ENCODE peak calls at places on chromosome 11, in four cellular contexts. M is MM.1S, X is cardiac muscle cell, U is GM12865. T is an unnamed sample.

GRCh38 chr11:39571081-39571480 is 1888.4 kb downstream of the LRRC4C start:
- DNase-seq in M (no peak), X (no peak), U (no peak), T (no peak)

GRCh38 chr11:121762820-121763219 is 310.1 kb upstream of the SORL1-AS1 start:
- DNase-seq in M (no peak), X (peak), U (no peak), T (no peak)

GRCh38 chr11:63274776-63275175 is 31.4 kb upstream of the SLC22A25 start:
- DNase-seq in M (no peak), X (no peak), U (no peak), T (no peak)

GRCh38 chr11:63590024-63590788 is 24.0 kb downstream of the PLAAT3 start:
- DNase-seq in M (no peak), X (no peak), U (no peak), T (no peak)

GRCh38 chr11:64356498-64357411 is 2.2 kb upstream of the RPS6KA4 start:
- DNase-seq in M (no peak), X (peak), U (peak), T (peak)

GRCh38 chr11:116851631-116852030 is 14.2 kb upstream of the APOA1 start:
- DNase-seq in M (no peak), X (no peak), U (no peak), T (no peak)

GRCh38 chr11:65215441-65216076 is 33.8 kb downstream of the CAPN1 start:
- DNase-seq in M (no peak), X (no peak), U (no peak), T (no peak)

GRCh38 chr11:2540521-2541320 is 95.9 kb downstream of the KCNQ1 start:
- DNase-seq in M (no peak), X (no peak), U (no peak), T (no peak)

GRCh38 chr11:74159642-74160041 is 11.2 kb downstream of the C2CD3 start:
- DNase-seq in M (no peak), X (no peak), U (no peak), T (no peak)

GRCh38 chr11:8156877-8157276 is 11.9 kb downstream of the RIC3 start:
- DNase-seq in M (no peak), X (no peak), U (no peak), T (no peak)

GRCh38 chr11:2474059-2474901 is 29.5 kb downstream of the KCNQ1 start:
- DNase-seq in M (no peak), X (no peak), U (no peak), T (no peak)

GRCh38 chr11:82969811-82970210 is 68.3 kb downstream of the DDIAS start:
- DNase-seq in M (peak), X (no peak), U (peak), T (peak)

GRCh38 chr11:116582621-116583020 is 190.2 kb downstream of the BUD13 start:
- DNase-seq in M (no peak), X (no peak), U (no peak), T (no peak)

GRCh38 chr11:132051704-132052103 is 681.3 kb downstream of the NTM start:
- DNase-seq in M (no peak), X (no peak), U (no peak), T (no peak)

GRCh38 chr11:119195680-119196079 is 10.4 kb downstream of the NHERF4 start:
- DNase-seq in M (no peak), X (peak), U (peak), T (no peak)

GRCh38 chr11:36385121-36385530 is 89.0 kb downstream of the PRR5L start:
- DNase-seq in M (no peak), X (no peak), U (no peak), T (no peak)

GRCh38 chr11:118275184-118275583 is 11.1 kb upstream of the MPZL2 start:
- DNase-seq in M (no peak), X (no peak), U (no peak), T (no peak)

GRCh38 chr11:128862913-128863660 is 4.0 kb downstream of the KCNJ1 start:
- DNase-seq in M (no peak), X (no peak), U (no peak), T (no peak)

GRCh38 chr11:74069146-74070046 is 60.5 kb upstream of the UCP3 start:
- DNase-seq in M (no peak), X (no peak), U (no peak), T (no peak)

DNA sequence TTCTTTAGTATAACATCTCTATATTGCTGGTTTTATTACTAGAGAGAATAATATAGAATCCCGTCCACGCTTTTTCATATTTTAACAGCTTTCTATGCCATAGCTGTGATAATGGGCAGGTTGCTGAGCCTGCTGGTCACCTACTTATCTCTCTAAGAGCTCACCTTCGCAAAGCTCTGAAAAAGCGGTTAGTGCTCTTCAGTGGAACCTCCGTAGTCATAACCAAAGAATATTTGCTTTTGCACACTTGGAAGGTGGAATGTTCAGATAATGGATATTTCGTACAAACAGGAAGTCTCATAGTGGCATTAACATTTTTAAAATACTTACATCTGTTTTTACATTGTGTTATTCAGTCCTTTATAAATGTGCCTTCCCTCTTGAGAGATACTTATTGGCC is 388.9 kb upstream of the ANO3 start:
- DNase-seq in M (no peak), X (no peak), U (no peak), T (no peak)
- TF ChIP-seq CTCF in M (no peak), X (no peak), U (no peak), T (no peak)

GRCh38 chr11:14308114-14308896 is 50.7 kb downstream of the RRAS2 start:
- DNase-seq in M (peak), X (peak), U (peak), T (peak)
- TF ChIP-seq CTCF in M (peak), X (peak), U (peak), T (peak)

GRCh38 chr11:72814139-72814830 is at the start of gene ATG16L2:
- DNase-seq in M (peak), X (peak), U (peak), T (peak)
- TF ChIP-seq CTCF in M (no peak), X (peak), U (peak), T (no peak)

GRCh38 chr11:112797653-112798293 is 163.4 kb upstream of the NCAM1 start:
- DNase-seq in M (peak), X (no peak), U (peak), T (peak)
- TF ChIP-seq CTCF in M (peak), X (peak), U (peak), T (no peak)

GRCh38 chr11:34468209-34468841 is 29.6 kb downstream of the CAT start:
- DNase-seq in M (peak), X (no peak), U (peak), T (peak)
- TF ChIP-seq CTCF in M (peak), X (peak), U (peak), T (peak)

GRCh38 chr11:103448966-103449365 is 339.7 kb downstream of the DYNC2H1 start:
- DNase-seq in M (no peak), X (no peak), U (no peak), T (no peak)

GRCh38 chr11:103453901-103454300 is 344.7 kb downstream of the DYNC2H1 start:
- DNase-seq in M (no peak), X (no peak), U (no peak), T (no peak)

DNA sequence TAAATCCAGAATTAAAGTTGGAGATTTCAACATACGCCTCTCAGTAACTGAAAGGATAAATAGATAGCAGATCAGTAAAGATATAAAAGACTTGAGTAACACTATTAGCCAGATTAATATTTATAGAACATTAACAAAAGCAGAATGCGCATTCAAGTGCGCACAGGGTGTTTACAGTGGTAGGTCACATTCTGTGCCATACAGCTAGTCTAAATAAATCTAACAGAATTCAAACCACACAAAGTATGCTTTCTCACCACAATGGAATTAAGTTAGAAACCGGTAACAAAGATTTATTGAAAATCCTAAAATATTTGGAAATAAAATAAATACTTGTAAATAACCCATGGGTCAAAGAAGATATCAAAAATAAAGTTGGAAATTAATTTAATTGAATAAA is 341.0 kb downstream of the DYNC2H1 start:
- DNase-seq in M (no peak), X (no peak), U (no peak), T (no peak)
- TF ChIP-seq CTCF in M (no peak), X (no peak), U (no peak), T (no peak)

GRCh38 chr11:75271730-75272129 is 31.2 kb downstream of the TPBGL start:
- DNase-seq in M (no peak), X (no peak), U (no peak), T (no peak)
- TF ChIP-seq CTCF in M (no peak), X (no peak), U (no peak), T (no peak)

GRCh38 chr11:69914286-69915150 is 95.3 kb upstream of the FGF3 start:
- DNase-seq in M (no peak), X (no peak), U (no peak), T (no peak)

GRCh38 chr11:69911310-69912160 is 92.3 kb upstream of the FGF3 start:
- DNase-seq in M (no peak), X (no peak), U (no peak), T (no peak)

GRCh38 chr11:69913591-69914285 is 94.5 kb upstream of the FGF3 start:
- DNase-seq in M (no peak), X (no peak), U (no peak), T (no peak)

GRCh38 chr11:69912161-69912910 is 93.1 kb upstream of the FGF3 start:
- DNase-seq in M (no peak), X (no peak), U (no peak), T (no peak)

DNA sequence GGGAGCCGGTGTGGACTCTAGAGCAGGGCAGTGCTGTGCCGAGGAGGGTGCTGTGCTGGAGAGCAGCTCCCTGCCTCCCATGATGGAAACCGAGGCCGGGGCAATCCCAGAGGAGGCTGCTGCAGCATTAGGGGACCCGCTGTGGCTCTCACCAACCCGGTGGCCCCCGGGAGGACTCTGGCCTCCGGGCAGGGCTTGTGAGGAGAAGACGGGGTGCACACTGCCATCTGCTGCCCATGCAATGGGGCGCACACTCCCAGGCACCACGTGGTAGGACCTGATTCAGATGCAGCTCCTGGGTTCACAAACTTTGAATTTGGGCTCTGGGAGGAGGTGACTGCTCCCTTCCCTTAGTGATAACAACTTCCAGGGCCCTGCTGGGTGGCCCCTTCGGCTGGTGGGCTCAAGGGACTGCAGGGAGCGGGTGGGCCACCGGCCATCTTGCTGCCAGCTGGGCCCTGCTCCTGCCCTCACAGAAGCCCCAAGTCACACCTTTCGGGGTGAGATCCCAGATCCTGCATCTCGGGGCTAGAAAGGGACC is 93.8 kb upstream of the FGF3 start:
- DNase-seq in M (peak), X (no peak), U (peak), T (no peak)
- TF ChIP-seq CTCF in M (peak), X (peak), U (peak), T (no peak)

DNA sequence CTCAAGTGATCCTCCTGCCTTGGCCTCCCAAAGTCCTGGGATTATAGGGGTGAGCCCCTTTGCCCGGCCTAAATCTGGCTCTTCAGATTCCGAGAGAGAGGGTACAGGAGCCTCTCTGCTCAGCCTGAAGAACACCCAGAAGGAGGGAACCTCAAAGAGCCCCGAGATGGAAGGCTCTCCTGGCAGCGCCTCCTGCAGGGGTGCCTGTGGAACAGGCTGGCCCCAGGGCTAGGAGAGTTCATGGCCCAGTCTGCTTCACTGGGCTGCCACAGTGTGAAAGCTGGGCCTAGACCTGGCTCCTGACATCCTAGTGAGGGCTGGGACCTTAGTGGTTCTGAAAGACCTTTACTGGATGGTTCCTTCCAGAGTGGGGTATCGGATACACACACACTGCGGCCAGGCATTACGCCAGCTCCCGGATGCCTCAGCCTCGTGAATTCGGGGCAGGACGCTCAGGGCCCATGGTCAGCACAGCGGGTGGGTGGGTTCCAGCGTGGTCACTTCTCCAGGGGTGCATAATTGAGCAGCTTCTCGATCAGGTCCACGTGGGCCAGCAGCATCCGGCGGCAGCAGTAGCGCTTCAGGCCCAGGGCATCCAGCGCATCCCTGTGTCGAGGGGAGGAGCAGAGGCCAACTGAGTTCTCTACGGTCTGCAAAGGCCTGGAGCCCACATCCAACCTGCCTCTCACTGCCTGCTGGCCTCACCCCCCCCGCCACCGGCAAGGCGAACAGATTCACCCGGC is 2.3 kb downstream of the POLR2L start:
- DNase-seq in M (no peak), X (no peak), U (no peak), T (no peak)
- TF ChIP-seq CTCF in M (peak), X (peak), U (peak), T (no peak)

GRCh38 chr11:61671527-61671926 is 8.7 kb upstream of the DAGLA start:
- DNase-seq in M (no peak), X (peak), U (no peak), T (no peak)
- TF ChIP-seq CTCF in M (peak), X (peak), U (peak), T (peak)